ENCODE peak calls at places on chromosomes 6 and 20, in five cellular contexts. R, M, I, A and D are unnamed samples.

GRCh38 chr6:82878812-82879211 is 186.8 kb downstream of the UBE3D start:
- DNase-seq in M (no peak), R (no peak), A (no peak), I (no peak), D (no peak)

GRCh38 chr20:36311141-36311853 is 5.2 kb downstream of the DLGAP4 start:
- DNase-seq in A (no peak), R (no peak), M (no peak), I (no peak), D (no peak)

GRCh38 chr20:53974785-53975555 is 95.4 kb downstream of the BCAS1 start:
- DNase-seq in A (no peak), M (no peak), I (no peak), R (no peak), D (no peak)

GRCh38 chr6:157789861-157790260 is 33.2 kb upstream of the SNX9 start:
- DNase-seq in M (no peak), R (no peak), A (no peak), I (no peak), D (no peak)

GRCh38 chr20:46572181-46572580 is 21.7 kb upstream of the OCSTAMP start:
- DNase-seq in I (no peak), A (no peak), R (no peak), M (no peak), D (no peak)

GRCh38 chr20:20609522-20609921 is 102.9 kb downstream of the RALGAPA2 start:
- DNase-seq in R (no peak), A (no peak), M (no peak), I (no peak), D (no peak)

GRCh38 chr6:55108469-55109130 is 65.7 kb upstream of the HCRTR2 start:
- DNase-seq in A (no peak), M (no peak), I (no peak), R (no peak), D (peak)

GRCh38 chr6:33914519-33915120 is 110.8 kb upstream of the MLN start:
- DNase-seq in A (peak), M (peak), R (no peak), I (peak), D (no peak)

GRCh38 chr6:24883618-24884017 is 52.1 kb downstream of the RIPOR2 start:
- DNase-seq in A (peak), R (no peak), M (peak), I (peak), D (no peak)

GRCh38 chr6:165456327-165456726 is 146.9 kb upstream of the C6orf118 start:
- DNase-seq in M (no peak), I (no peak), A (no peak), R (no peak), D (no peak)

GRCh38 chr6:126228001-126228791 is 111.7 kb upstream of the CENPW start:
- DNase-seq in R (no peak), M (no peak), I (no peak), A (no peak), D (no peak)